ENCODE peak calls at places on chromosomes 1 and 21, in five cellular contexts. B is heart left ventricle, Q is HCT116, C is breast epithelium, G is OCI-LY7. Y is an unnamed sample.

GRCh38 chr1:53260631-53261247 is 22.4 kb upstream of the MAGOH start:
- DNase-seq in B (no peak), Q (no peak), C (no peak), G (no peak), Y (no peak)

GRCh38 chr1:37393173-37393572 is 81.2 kb upstream of the ZC3H12A start:
- DNase-seq in B (no peak), Q (no peak), C (no peak), G (no peak), Y (no peak)

GRCh38 chr1:104636581-104636980 is 886.9 kb downstream of the AMY1C start:
- DNase-seq in B (no peak), Q (no peak), C (no peak), G (peak; percentile 17), Y (no peak)

GRCh38 chr21:14842641-14843040 is 222.2 kb downstream of the NRIP1 start:
- DNase-seq in B (no peak), Q (no peak), C (no peak), G (no peak), Y (no peak)

GRCh38 chr1:213138391-213138790 is 87.3 kb downstream of the RPS6KC1 start:
- DNase-seq in B (no peak), Q (no peak), C (no peak), G (no peak), Y (no peak)

GRCh38 chr1:16430598-16430997 is 6.6 kb downstream of the SPATA21 start:
- DNase-seq in B (no peak), Q (peak; percentile 32), C (no peak), G (peak; percentile 50), Y (no peak)

GRCh38 chr1:205312866-205313680 is 8.5 kb downstream of the NUAK2 start:
- DNase-seq in B (no peak), Q (no peak), C (no peak), G (no peak), Y (no peak)

GRCh38 chr1:113255728-113256347 is 134.5 kb upstream of the MAGI3 start:
- DNase-seq in B (no peak), Q (no peak), C (no peak), G (no peak), Y (peak; percentile 31)

GRCh38 chr1:233304489-233305102 is 9.1 kb upstream of the PCNX2 start:
- DNase-seq in B (no peak), Q (no peak), C (no peak), G (peak; percentile 55), Y (no peak)

DNA sequence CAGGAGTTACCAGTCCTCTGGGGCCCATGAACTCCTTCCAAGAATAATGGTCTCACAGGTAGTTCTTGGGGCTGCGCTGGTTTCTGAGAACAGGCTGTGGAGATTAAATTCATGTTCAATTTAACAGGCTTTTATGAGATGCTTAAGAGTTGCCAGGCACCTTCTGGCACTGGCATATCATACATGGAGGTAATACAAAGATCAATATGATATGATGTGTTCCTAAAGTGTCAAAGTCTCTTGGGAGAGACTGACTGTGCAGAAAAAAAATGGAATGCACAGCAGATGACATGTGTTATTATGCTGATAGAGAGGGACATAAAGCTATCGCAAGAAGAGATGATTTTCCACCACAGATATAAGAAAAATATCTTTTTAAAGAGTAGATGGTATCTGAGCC is 6.8 kb downstream of the CYP2J2 start:
- DNase-seq in B (no peak), Q (no peak), C (no peak), G (no peak), Y (no peak)
- H3K4me1 ChIP-seq in B (no peaks in the 10 kb centered on the region), Q (no peaks in the 10 kb centered on the region), C (no peaks in the 10 kb centered on the region), G (no peaks in the 10 kb centered on the region), Y (no peaks in the 10 kb centered on the region)

DNA sequence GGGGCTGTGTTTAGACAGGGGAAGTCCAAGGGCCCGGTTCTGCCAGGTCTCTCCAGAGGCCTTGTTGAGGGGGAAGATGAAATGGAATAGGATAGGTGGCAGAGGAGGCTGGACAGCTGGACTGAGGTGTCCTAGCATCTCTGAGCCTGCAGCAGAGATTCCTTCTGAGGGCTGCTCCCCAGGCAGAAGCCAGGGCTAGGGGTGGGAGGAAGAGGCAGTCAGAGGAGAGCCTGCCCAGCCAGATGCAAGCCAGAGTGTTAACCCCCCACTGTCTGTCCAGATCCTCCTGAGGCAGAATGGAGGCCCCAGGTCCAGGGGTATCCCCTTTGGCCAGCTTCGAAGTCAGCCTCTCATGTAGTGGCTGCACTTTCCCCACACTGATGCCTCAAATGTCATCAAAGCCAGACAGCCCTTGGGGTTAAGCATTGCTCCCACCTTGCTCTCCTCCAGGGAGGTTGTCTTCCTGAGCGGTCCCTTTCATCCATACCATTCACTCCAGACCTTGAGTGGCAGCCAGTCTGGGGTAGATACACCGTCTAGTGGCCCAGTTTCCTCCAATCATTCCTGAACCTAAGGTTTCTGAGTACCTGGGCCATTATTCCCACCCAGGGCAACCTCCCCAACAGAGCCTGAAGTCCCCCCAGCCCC is 1.7 kb downstream of the CSF1 start:
- DNase-seq in B (no peak), Q (no peak), C (no peak), G (no peak), Y (no peak)
- H3K4me3 ChIP-seq in B (peak overlapping the region; percentile 71), Q (no peak overlapping the region), C (peak overlapping the region; percentile 77), G (no peak overlapping the region), Y (peak overlapping the region; percentile 83)

GRCh38 chr1:245680395-245680794 is 525.6 kb downstream of the KIF26B start:
- DNase-seq in B (no peak), Q (no peak), C (no peak), G (no peak), Y (no peak)

GRCh38 chr1:245677446-245678240 is 522.9 kb downstream of the KIF26B start:
- DNase-seq in B (no peak), Q (no peak), C (no peak), G (no peak), Y (no peak)

GRCh38 chr1:245682638-245683376 is 528.0 kb downstream of the KIF26B start:
- DNase-seq in B (peak; percentile 62), Q (no peak), C (no peak), G (no peak), Y (no peak)

GRCh38 chr1:245678866-245679411 is 524.2 kb downstream of the KIF26B start:
- DNase-seq in B (no peak), Q (no peak), C (no peak), G (no peak), Y (no peak)

DNA sequence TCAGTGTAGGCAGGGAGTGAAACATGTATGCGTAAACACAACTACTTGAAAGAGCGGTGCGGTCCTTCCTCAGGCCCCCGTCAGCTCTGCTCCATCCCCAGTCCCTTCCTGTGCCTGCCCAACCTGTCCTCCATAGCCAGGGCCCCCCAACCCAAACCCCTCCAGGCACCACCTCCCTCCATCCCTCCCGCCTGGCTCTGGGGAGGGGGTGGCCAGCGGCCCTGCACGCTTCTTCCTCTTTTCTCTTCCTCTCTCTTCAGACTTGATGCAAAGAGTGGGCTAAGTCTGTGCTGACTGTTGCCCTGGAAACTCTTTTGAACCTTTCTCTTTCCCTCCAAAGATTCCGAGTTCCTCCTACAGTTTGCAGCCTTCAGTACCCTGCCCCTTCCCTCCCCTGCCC is 525.0 kb downstream of the KIF26B start:
- DNase-seq in B (no peak), Q (no peak), C (no peak), G (peak; percentile 19), Y (no peak)
- H3K4me1 ChIP-seq in B (peaks cover 6% of the 10 kb centered on the region), Q (no peaks in the 10 kb centered on the region), C (no peaks in the 10 kb centered on the region), G (peaks cover 11% of the 10 kb centered on the region), Y (no peaks in the 10 kb centered on the region)

GRCh38 chr1:195237161-195237889 is 1370.9 kb downstream of the KCNT2 start:
- DNase-seq in B (peak; percentile 7), Q (no peak), C (no peak), G (no peak), Y (no peak)
- H3K4me3 ChIP-seq in B (no peak overlapping the region), Q (no peak overlapping the region), C (no peak overlapping the region), G (no peak overlapping the region), Y (no peak overlapping the region)

GRCh38 chr1:26863677-26864060 is 720 bp downstream of the SFN start:
- DNase-seq in B (no peak), Q (no peak), C (no peak), G (no peak), Y (no peak)
- H3K4me1 ChIP-seq in B (peaks cover 19% of the 10 kb centered on the region), Q (peaks cover 42% of the 10 kb centered on the region), C (no peaks in the 10 kb centered on the region), G (peaks cover 40% of the 10 kb centered on the region), Y (no peaks in the 10 kb centered on the region)

GRCh38 chr1:153882296-153882912 is 40.4 kb downstream of the GATAD2B start:
- DNase-seq in B (no peak), Q (no peak), C (no peak), G (no peak), Y (no peak)
- H3K4me3 ChIP-seq in B (no peak overlapping the region), Q (no peak overlapping the region), C (no peak overlapping the region), G (no peak overlapping the region), Y (no peak overlapping the region)

DNA sequence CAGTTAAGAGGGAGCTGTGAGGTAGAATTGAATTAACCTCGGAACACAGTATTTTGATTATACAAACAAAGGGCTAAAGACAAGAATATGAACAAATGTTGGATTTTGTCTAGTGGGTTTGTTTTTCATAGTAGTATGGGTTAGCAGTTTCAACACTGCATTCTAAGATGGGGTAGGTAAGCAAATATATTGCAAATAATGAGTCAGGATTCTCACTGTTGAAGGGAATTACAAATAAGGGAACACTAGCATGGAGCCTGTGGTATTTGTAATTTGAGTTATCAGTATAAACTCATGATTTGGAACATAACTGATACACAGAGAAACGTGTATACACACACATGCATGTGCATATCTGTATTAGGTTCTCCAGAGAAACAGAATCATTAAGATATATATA is 44.5 kb downstream of the CD55 start:
- DNase-seq in B (no peak), Q (no peak), C (no peak), G (no peak), Y (no peak)
- H3K4me1 ChIP-seq in B (peaks cover 11% of the 10 kb centered on the region), Q (no peaks in the 10 kb centered on the region), C (no peaks in the 10 kb centered on the region), G (no peaks in the 10 kb centered on the region), Y (peaks cover 9% of the 10 kb centered on the region)

DNA sequence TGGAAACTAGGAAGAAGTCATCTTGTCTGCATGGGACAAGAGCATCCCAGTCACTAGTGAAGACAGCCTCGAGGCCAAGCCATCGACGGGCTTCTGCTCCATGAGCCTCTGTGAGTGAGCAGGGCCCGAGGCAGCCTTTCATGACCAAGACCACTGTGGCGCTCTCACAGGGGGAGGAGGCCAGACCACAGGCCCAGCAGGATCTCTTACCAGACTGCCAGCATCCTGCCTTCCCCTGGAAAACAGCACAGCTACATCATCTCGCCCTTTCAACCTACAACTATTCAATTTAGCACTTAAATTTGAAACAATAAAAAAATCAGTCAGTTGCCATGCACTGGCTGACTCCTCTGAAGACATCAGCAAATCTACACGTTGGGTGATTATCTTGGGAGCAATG is 85.4 kb downstream of the HSF2BP start:
- DNase-seq in B (no peak), Q (no peak), C (no peak), G (no peak), Y (no peak)
- H3K4me3 ChIP-seq in B (no peak overlapping the region), Q (no peak overlapping the region), C (no peak overlapping the region), G (no peak overlapping the region), Y (no peak overlapping the region)

DNA sequence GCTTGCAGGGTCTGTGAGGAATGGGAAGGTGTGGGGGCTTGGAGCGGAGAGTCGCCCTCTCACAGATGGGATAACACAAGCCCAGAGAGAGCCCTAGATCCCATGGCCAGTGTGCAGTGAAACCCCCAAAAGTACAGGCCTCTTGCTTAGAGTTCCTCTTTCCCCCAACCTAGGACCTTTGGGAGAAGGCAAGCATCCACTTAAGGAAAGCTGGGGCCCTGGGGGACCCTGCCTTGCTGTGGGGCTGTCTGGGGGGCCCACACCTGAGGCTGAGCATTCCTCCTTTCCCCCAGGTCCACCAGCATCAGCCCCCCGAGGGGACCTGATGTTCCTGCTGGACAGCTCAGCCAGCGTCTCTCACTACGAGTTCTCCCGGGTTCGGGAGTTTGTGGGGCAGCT is 1.1 kb downstream of the VWA1 start:
- DNase-seq in B (no peak), Q (no peak), C (no peak), G (no peak), Y (no peak)
- H3K4me1 ChIP-seq in B (peaks cover 57% of the 10 kb centered on the region), Q (peaks cover 48% of the 10 kb centered on the region), C (peaks cover 51% of the 10 kb centered on the region), G (no peaks in the 10 kb centered on the region), Y (peaks cover 44% of the 10 kb centered on the region)

Y was measured in lung.